ENCODE peak calls at places on chromosomes 5 and 9, in ten cellular contexts. N is IMR-90, Z is HCT116, G is fibroblast of lung, P is PC-3, Q is AG04450, O is hepatocyte, Y is transverse colon, B is endodermal cell, R is esophagus squamous epithelium. K is an unnamed sample.

GRCh38 chr5:40646286-40646685 is 33.4 kb upstream of the PTGER4 start:
- DNase-seq in N (no peak), Z (no peak), G (no peak), P (peak; percentile 33), Q (no peak), O (no peak), Y (no peak), B (no peak), R (no peak), K (no peak)

GRCh38 chr9:115604831-115605483 is 487.0 kb upstream of the TNC start:
- DNase-seq in N (peak; percentile 98), Z (no peak), G (peak; percentile 89), P (peak; percentile 91), Q (no peak), O (no peak), Y (no peak), B (no peak), R (no peak), K (no peak)

GRCh38 chr5:133738271-133738670 is 125.9 kb upstream of the FSTL4 start:
- DNase-seq in N (no peak), Z (no peak), G (no peak), P (peak; percentile 27), Q (no peak), O (no peak), Y (no peak), B (no peak), R (no peak), K (no peak)

GRCh38 chr5:73946278-73946677 is 320.3 kb downstream of the ARHGEF28 start:
- DNase-seq in N (no peak), Z (no peak), G (no peak), P (no peak), Q (no peak), O (no peak), Y (no peak), B (no peak), R (no peak), K (no peak)

GRCh38 chr5:36367524-36367923 is 65.8 kb upstream of the RANBP3L start:
- DNase-seq in N (peak; percentile 16), Z (no peak), G (peak; percentile 42), P (no peak), Q (no peak), O (no peak), Y (no peak), B (no peak), R (no peak), K (no peak)

GRCh38 chr5:62354028-62354874 is 48.2 kb downstream of the KIF2A start:
- DNase-seq in N (peak; percentile 65), Z (peak; percentile 31), G (peak; percentile 74), P (peak; percentile 74), Q (peak; percentile 11), O (peak; percentile 72), Y (no peak), B (no peak), R (no peak), K (peak; percentile 22)

GRCh38 chr5:42949348-42950090 is 90.6 kb downstream of the ANXA2R start:
- DNase-seq in N (peak; percentile 83), Z (no peak), G (peak; percentile 90), P (peak; percentile 93), Q (peak; percentile 44), O (no peak), Y (peak; percentile 76), B (no peak), R (peak; percentile 31), K (peak; percentile 62)

GRCh38 chr5:62206150-62206829 is 99.7 kb upstream of the KIF2A start:
- DNase-seq in N (no peak), Z (peak; percentile 38), G (no peak), P (peak; percentile 17), Q (no peak), O (peak; percentile 26), Y (no peak), B (peak; percentile 83), R (no peak), K (no peak)

GRCh38 chr5:110377411-110378392 is 348.8 kb downstream of the TMEM232 start:
- DNase-seq in N (peak; percentile 34), Z (no peak), G (no peak), P (peak; percentile 19), Q (no peak), O (peak; percentile 17), Y (no peak), B (no peak), R (no peak), K (no peak)

GRCh38 chr5:90886381-90886780 is 327.8 kb downstream of the ADGRV1 start:
- DNase-seq in N (no peak), Z (no peak), G (no peak), P (peak; percentile 93), Q (no peak), O (no peak), Y (no peak), B (no peak), R (no peak), K (no peak)

GRCh38 chr9:84387821-84388220 is 47.3 kb upstream of the SLC28A3 start:
- DNase-seq in N (no peak), Z (no peak), G (no peak), P (no peak), Q (no peak), O (no peak), Y (no peak), B (no peak), R (no peak), K (no peak)

GRCh38 chr5:35849850-35850249 is 6.8 kb upstream of the IL7R start:
- DNase-seq in N (no peak), Z (no peak), G (no peak), P (no peak), Q (no peak), O (no peak), Y (no peak), B (no peak), R (no peak), K (no peak)

GRCh38 chr5:95284512-95285405 is at the start of gene MCTP1:
- DNase-seq in N (no peak), Z (no peak), G (no peak), P (peak; percentile 5), Q (no peak), O (peak; percentile 70), Y (no peak), B (peak; percentile 86), R (no peak), K (peak; percentile 24)

GRCh38 chr5:95281211-95281610 is 3.7 kb downstream of the MCTP1 start:
- DNase-seq in N (peak; percentile 1), Z (peak; percentile 69), G (no peak), P (peak; percentile 41), Q (no peak), O (no peak), Y (no peak), B (peak; percentile 82), R (no peak), K (no peak)

GRCh38 chr5:95285406-95285761 is 490 bp upstream of the MCTP1 start:
- DNase-seq in N (no peak), Z (no peak), G (peak; percentile 9), P (no peak), Q (no peak), O (no peak), Y (no peak), B (no peak), R (no peak), K (no peak)

GRCh38 chr5:95283022-95283615 is 1.8 kb downstream of the MCTP1 start:
- DNase-seq in N (no peak), Z (no peak), G (no peak), P (no peak), Q (no peak), O (no peak), Y (no peak), B (peak; percentile 61), R (no peak), K (no peak)

GRCh38 chr5:95283761-95284511 is 958 bp downstream of the MCTP1 start:
- DNase-seq in N (no peak), Z (no peak), G (no peak), P (peak; percentile 27), Q (no peak), O (peak; percentile 68), Y (peak; percentile 14), B (peak; percentile 88), R (no peak), K (peak; percentile 43)
- TF ChIP-seq CTCF in N (no peak), Z (peak; percentile 12), G (peak; percentile 32), P (peak; percentile 53), Q (peak; percentile 41), O (peak; percentile 57), Y (no peak), B (peak; percentile 81), R (no peak), K (peak; percentile 63)

GRCh38 chr5:153964201-153965101 is 74.3 kb downstream of the FAM114A2 start:
- DNase-seq in N (no peak), Z (no peak), G (no peak), P (no peak), Q (no peak), O (no peak), Y (no peak), B (peak; percentile 58), R (no peak), K (no peak)
- H3K4me3 ChIP-seq in N (no peak overlapping the region), Z (no peak overlapping the region), G (no peak overlapping the region), P (no peak overlapping the region), Q (no peak overlapping the region), O (no peak overlapping the region), Y (no peak overlapping the region), B (no peak overlapping the region), R (no peak overlapping the region), K (no peak overlapping the region)

DNA sequence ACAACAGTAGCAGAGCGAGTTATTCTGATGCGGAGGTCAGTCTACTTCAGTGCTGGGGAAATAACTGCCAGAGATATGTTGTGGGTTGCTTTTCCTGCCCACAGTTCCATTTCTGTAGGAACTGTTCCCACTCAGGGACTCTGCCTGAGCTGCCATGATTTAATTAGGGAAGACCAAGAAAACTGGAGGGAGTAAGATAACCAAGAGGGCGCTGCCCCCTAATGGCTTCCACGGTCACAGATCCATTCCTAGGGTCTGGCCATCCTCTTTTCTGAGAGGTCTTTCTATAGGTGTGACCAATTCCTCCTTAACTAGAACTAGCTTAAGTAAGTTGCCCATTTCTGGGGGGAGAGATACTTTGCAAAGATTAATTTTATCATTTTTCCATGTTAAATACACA is 125.9 kb downstream of the APBA1 start:
- DNase-seq in N (peak; percentile 25), Z (peak; percentile 7), G (peak; percentile 8), P (no peak), Q (no peak), O (peak; percentile 37), Y (peak; percentile 22), B (peak; percentile 81), R (no peak), K (no peak)
- H3K27me3 ChIP-seq in N (no peaks in the 10 kb centered on the region), Z (peaks cover 31% of the 10 kb centered on the region), G (no peaks in the 10 kb centered on the region), P (no peaks in the 10 kb centered on the region), Q (no peaks in the 10 kb centered on the region), O (no peaks in the 10 kb centered on the region), Y (no peaks in the 10 kb centered on the region), B (no peaks in the 10 kb centered on the region), R (no peaks in the 10 kb centered on the region), K (no peaks in the 10 kb centered on the region)

DNA sequence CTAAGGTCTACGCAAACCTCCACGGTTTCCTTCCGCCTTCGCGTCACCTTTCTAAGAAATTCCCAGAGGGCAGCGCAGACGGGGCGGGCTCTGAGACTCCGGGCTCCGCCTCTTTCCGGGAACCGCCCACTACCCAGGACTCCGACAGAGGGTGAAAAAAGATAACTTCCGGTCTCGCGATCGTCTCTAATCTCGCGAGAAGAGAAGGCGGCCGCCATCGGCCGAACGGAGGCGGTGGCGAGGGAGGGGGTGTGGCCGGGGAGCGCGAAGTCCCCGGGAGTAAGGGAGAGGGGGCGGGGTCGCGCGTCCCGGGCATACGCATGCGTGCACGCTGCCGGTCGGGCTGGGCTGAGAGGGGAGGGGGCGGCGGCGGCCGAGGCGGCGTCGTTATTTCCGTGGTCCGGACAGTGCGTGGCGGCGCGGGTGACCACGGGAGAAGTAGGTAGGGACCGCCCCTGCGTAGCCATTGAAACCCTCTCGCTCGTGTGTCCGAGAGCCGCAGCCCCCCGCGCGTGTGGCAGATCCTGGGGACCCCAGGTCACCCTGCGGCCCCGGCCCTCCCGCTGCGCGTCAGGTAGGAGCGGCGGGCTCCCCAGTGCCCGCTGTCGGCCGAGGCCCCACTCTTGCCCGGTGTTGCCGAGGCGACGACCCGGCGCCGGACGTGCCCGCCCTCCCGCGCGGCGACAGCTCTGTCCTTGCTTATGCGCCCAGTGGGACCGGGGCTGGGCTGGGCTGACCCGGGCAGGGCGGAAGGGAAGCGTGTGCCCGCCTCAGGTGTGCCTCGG is at the start of gene NAA35:
- DNase-seq in N (peak; percentile 97), Z (peak; percentile 97), G (peak; percentile 97), P (peak; percentile 97), Q (peak; percentile 94), O (peak; percentile 99), Y (peak; percentile 99), B (peak; percentile 99), R (peak; percentile 84), K (peak; percentile 98)
- TF ChIP-seq CTCF in N (no peak), Z (no peak), G (no peak), P (no peak), Q (no peak), O (no peak), Y (no peak), B (no peak), R (no peak), K (no peak)